ENCODE peak calls at places on chromosomes 13 and 19, in nine cellular contexts. S is heart right ventricle, M is AG04450, I is dorsolateral prefrontal cortex, U is tibial nerve, J is choroid plexus epithelial cell, G is lower lobe of right lung, L is AG10803, X is mucosa of descending colon. F is an unnamed sample.

GRCh38 chr13:27024062-27024461 is 147.5 kb downstream of the USP12 start:
- DNase-seq in S (no peak), M (no peak), I (no peak), U (no peak), J (no peak), G (no peak), L (no peak), X (no peak), F (no peak)

GRCh38 chr13:25276748-25277147 is 10.5 kb downstream of the MTMR6 start:
- DNase-seq in S (no peak), M (no peak), I (no peak), U (no peak), J (peak), G (no peak), L (no peak), X (no peak), F (peak)

GRCh38 chr19:49593233-49594113 is 2.5 kb downstream of the PRR12 start:
- DNase-seq in S (peak), M (peak), I (peak), U (peak), J (peak), G (peak), L (peak), X (peak), F (peak)

GRCh38 chr13:113142876-113143275 is 15.6 kb upstream of the PROZ start:
- DNase-seq in S (no peak), M (no peak), I (no peak), U (no peak), J (no peak), G (no peak), L (no peak), X (no peak), F (no peak)

GRCh38 chr19:13057147-13057572 is 45.5 kb downstream of the LYL1 start:
- DNase-seq in S (no peak), M (no peak), I (no peak), U (no peak), J (no peak), G (peak), L (no peak), X (no peak), F (no peak)

GRCh38 chr19:57171551-57172081 is 4.3 kb upstream of the DUXA start:
- DNase-seq in S (peak), M (no peak), I (peak), U (no peak), J (peak), G (peak), L (peak), X (peak), F (peak)

GRCh38 chr19:48480476-48481190 is 11.5 kb downstream of the CYTH2 start:
- DNase-seq in S (peak), M (no peak), I (peak), U (no peak), J (peak), G (no peak), L (peak), X (peak), F (peak)

GRCh38 chr19:14985133-14985532 is 5.5 kb upstream of the SLC1A6 start:
- DNase-seq in S (no peak), M (no peak), I (no peak), U (no peak), J (no peak), G (no peak), L (no peak), X (no peak), F (no peak)

GRCh38 chr19:19594371-19594770 is 24.1 kb downstream of the PBX4 start:
- DNase-seq in S (no peak), M (no peak), I (no peak), U (no peak), J (peak), G (no peak), L (no peak), X (no peak), F (no peak)

GRCh38 chr13:39047560-39047959 is 9.3 kb downstream of the NHLRC3 start:
- DNase-seq in S (no peak), M (no peak), I (no peak), U (no peak), J (peak), G (no peak), L (no peak), X (no peak), F (no peak)

GRCh38 chr13:106475852-106476251 is 59.6 kb downstream of the EFNB2 start:
- DNase-seq in S (no peak), M (no peak), I (no peak), U (no peak), J (peak), G (no peak), L (no peak), X (peak), F (no peak)

GRCh38 chr13:106471957-106472543 is 63.4 kb downstream of the EFNB2 start:
- DNase-seq in S (no peak), M (peak), I (no peak), U (no peak), J (peak), G (no peak), L (peak), X (peak), F (peak)

GRCh38 chr13:106474906-106475305 is 60.6 kb downstream of the EFNB2 start:
- DNase-seq in S (no peak), M (no peak), I (no peak), U (no peak), J (no peak), G (no peak), L (no peak), X (no peak), F (no peak)

GRCh38 chr13:106473174-106473573 is 62.3 kb downstream of the EFNB2 start:
- DNase-seq in S (peak), M (no peak), I (no peak), U (no peak), J (no peak), G (no peak), L (no peak), X (no peak), F (no peak)

GRCh38 chr13:106472621-106473020 is 62.8 kb downstream of the EFNB2 start:
- DNase-seq in S (no peak), M (no peak), I (no peak), U (no peak), J (no peak), G (no peak), L (no peak), X (no peak), F (no peak)
- TF ChIP-seq CTCF in S (no peak), M (no peak), I (no peak), U (no peak), J (no peak), G (no peak), L (no peak), X (no peak), F (no peak)

GRCh38 chr13:87677043-87677333 is 5.8 kb downstream of the SLITRK5 start:
- DNase-seq in S (no peak), M (no peak), I (no peak), U (no peak), J (no peak), G (no peak), L (no peak), X (no peak), F (no peak)

GRCh38 chr13:87676254-87677042 is 5.3 kb downstream of the SLITRK5 start:
- DNase-seq in S (no peak), M (no peak), I (no peak), U (no peak), J (no peak), G (no peak), L (no peak), X (no peak), F (no peak)

GRCh38 chr13:87675851-87676250 is 4.7 kb downstream of the SLITRK5 start:
- DNase-seq in S (no peak), M (no peak), I (no peak), U (no peak), J (no peak), G (no peak), L (no peak), X (no peak), F (no peak)

GRCh38 chr13:87671824-87672603 is 843 bp downstream of the SLITRK5 start:
- DNase-seq in S (no peak), M (no peak), I (peak), U (no peak), J (no peak), G (no peak), L (no peak), X (no peak), F (no peak)

GRCh38 chr13:87674143-87674772 is 3.1 kb downstream of the SLITRK5 start:
- DNase-seq in S (no peak), M (no peak), I (no peak), U (no peak), J (no peak), G (no peak), L (no peak), X (no peak), F (no peak)
- H3K4me3 ChIP-seq in S (no peak), M (no peak), I (peak), U (peak), J (peak), G (no peak), L (no peak), X (no peak), F (no peak)

DNA sequence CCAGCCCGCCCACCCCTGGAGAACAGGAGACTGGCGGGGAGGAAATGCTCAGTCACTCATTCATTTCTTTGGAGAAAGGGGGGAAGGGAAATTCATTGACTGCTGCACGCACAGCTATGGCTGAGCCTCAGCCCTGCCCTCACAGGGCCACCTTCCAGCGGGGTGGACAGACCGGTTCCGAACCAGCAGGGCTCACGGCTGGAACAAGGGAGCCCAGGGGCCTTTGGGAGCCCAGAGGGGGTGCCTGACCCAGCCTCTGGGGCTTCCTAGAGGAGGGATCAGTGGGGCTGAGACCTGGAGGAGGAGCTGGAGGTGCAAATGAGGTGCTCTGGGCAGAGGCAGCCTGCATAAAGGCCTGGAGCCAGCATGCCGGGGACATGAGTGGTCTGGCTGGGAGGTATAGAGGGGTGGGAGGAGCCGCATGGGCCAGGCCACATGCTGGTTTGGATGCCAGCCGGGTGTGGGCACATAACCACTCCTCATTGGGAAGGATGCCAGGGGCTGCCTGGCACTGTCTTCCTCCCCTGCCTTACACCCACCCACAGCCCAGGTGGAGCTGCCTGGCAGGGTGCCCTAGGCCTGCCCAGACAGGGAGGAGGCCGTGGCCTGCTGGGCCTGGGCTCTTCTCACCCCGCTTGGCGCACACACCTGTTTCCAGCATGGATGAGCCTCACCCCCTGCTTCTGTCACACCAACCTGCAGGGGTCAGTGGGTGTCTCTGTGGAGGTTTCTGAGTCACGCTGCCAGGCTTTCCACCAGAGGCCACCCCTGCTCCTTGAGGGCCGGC is 26.9 kb downstream of the PPP5C start:
- DNase-seq in S (peak), M (no peak), I (no peak), U (no peak), J (peak), G (peak), L (peak), X (peak), F (peak)
- TF ChIP-seq CTCF in S (no peak), M (no peak), I (no peak), U (no peak), J (no peak), G (no peak), L (no peak), X (no peak), F (no peak)

DNA sequence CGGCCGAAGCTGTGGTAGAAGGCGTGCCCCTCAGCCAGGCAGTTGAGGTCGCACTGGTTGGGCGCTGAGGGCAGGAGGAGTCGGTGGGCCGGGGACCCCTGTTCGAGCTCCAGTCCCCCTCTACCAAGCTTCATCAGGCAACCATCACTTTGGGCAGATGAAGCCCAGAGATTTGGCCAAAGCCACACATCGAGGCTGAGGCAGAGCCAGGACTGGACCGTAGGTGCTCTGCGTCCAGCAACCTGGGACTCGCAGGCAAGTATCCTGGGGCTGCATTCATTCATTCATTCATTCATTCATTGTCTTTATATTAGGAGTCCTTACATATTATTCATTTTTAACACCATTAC is 4.3 kb downstream of the ADAMTSL5 start:
- DNase-seq in S (no peak), M (no peak), I (no peak), U (no peak), J (no peak), G (no peak), L (no peak), X (no peak), F (no peak)
- H3K4me3 ChIP-seq in S (peak), M (peak), I (peak), U (peak), J (peak), G (peak), L (peak), X (no peak), F (peak)

DNA sequence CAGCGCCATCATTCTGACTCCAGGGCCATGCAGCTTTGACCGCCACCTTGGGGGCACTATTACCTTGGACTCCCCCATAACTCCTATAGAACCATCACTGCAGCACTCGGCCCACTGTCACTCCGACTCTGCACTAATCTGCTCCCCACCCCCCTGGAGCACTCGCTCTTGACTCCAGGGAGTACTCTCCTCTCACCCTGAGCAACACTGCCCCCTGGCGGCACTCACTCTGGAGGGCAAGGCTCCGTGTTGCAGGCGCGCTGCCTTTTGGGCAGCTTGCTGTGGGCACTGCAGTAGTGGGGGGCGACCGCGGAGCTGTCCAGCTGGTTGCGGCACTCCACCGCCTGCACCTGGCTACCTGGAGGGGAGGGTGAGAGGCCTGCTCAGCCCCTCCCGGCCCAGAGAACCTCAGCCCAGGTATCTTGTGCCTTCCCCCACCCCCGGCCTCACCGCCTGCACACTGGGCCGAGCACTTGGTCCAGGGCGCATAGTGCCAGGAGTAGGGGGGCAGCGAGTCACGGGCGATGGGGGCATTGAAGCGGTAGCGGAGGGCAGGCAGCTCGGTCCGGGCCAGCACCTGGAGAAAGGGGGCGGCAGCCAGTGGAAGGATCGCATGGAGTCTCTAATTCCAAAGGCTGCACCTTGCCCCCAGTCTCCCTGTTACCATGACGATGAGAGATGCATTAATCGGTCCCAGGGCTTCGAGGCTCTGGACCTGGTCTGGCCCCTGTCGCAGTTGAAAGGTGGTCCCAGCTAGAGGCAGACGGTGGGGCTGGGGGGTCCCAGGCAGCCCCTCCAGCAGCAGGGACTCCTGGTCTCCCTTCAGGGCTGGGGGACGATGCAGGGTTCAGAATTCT is 8.9 kb upstream of the MYO1F start:
- DNase-seq in S (peak), M (no peak), I (no peak), U (no peak), J (peak), G (peak), L (peak), X (peak), F (peak)
- TF ChIP-seq CTCF in S (no peak), M (peak), I (peak), U (peak), J (peak), G (peak), L (peak), X (peak), F (peak)

GRCh38 chr19:345320-345879 is 804 bp upstream of the MIER2 start:
- DNase-seq in S (no peak), M (no peak), I (peak), U (no peak), J (no peak), G (no peak), L (peak), X (peak), F (no peak)
- H3K4me3 ChIP-seq in S (peak), M (no peak), I (peak), U (peak), J (no peak), G (peak), L (no peak), X (no peak), F (no peak)

GRCh38 chr19:38911388-38912004 is 490 bp downstream of the CCER2 start:
- DNase-seq in S (no peak), M (no peak), I (no peak), U (no peak), J (no peak), G (no peak), L (no peak), X (no peak), F (no peak)

GRCh38 chr19:38915329-38916321 is 3.6 kb upstream of the CCER2 start:
- DNase-seq in S (no peak), M (no peak), I (peak), U (no peak), J (no peak), G (peak), L (no peak), X (no peak), F (no peak)

GRCh38 chr19:38910488-38910887 is 1.5 kb downstream of the CCER2 start:
- DNase-seq in S (no peak), M (no peak), I (no peak), U (no peak), J (no peak), G (no peak), L (no peak), X (no peak), F (no peak)

GRCh38 chr19:38913958-38914357 is 2.0 kb upstream of the CCER2 start:
- DNase-seq in S (no peak), M (no peak), I (no peak), U (no peak), J (no peak), G (peak), L (no peak), X (no peak), F (no peak)

GRCh38 chr19:38912600-38913514 is 871 bp upstream of the CCER2 start:
- DNase-seq in S (no peak), M (no peak), I (no peak), U (no peak), J (peak), G (no peak), L (no peak), X (no peak), F (no peak)
- TF ChIP-seq CTCF in S (no peak), M (no peak), I (no peak), U (no peak), J (no peak), G (no peak), L (no peak), X (no peak), F (no peak)

DNA sequence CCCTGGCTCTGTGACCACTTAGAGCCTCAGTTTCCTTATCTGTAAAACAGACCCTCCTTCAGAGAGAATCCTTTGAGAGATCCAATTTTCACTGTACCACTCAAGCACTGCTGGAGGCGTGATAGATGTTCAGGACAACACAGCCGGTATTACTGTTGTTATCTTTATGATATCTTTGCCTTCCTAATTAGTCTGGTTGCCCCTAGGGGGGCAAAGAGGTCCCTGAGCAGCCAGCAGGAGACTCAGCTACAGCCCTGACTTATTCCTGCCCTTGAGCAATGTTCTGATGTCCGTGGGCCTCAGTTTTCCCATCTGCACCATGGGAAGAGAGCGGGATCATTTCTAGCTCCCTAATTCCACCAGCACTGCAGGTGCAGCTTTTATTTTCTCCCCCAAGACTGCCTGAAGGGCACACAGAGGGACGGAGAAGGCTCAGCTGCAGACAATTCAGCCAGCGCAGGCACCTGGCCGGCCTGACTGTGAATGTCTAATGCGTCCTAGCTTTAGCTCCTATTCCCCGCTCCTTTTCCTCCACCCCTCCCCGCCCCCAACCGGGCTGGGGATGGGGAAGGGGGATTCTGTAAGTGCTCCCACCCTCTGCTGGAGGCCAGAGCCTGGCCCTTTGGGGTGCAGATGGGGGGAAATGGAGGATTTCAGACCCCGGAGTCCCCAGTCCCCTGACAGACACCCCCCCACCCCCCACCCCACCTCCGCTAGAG is 16.3 kb downstream of the TLE5 start:
- DNase-seq in S (no peak), M (no peak), I (no peak), U (no peak), J (no peak), G (no peak), L (no peak), X (no peak), F (no peak)
- H3K4me3 ChIP-seq in S (no peak), M (no peak), I (no peak), U (no peak), J (no peak), G (no peak), L (no peak), X (no peak), F (no peak)

DNA sequence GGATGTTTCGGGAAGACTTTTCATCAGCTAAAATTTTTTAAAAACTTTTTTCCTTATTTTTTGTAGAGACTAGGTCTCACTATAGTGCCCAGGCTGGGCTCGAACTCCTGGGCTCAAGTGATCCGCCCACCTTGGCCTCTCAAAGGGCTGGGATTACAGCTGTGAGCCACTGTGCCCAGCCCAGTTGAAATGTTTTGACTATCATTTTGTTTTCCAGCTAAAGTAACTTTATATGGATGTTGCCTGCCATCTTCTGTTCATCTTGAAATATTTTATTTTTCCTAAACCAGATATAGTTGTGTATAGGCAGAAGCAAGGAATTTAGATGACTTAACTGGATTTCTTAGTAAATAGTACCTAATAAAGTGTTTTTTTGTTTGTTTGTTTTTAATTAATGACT is 7.0 kb downstream of the CAB39L start:
- DNase-seq in S (peak), M (no peak), I (no peak), U (peak), J (peak), G (no peak), L (peak), X (peak), F (peak)
- TF ChIP-seq CTCF in S (no peak), M (peak), I (peak), U (peak), J (peak), G (no peak), L (peak), X (no peak), F (no peak)

F was measured in cardiac fibroblast.